ENCODE peak calls at places on chromosomes 2 and 18, in six cellular contexts. D is thoracic aorta, W is IMR-90, L is mucosa of descending colon, O is fibroblast of lung, T is heart right ventricle. S is an unnamed sample.

GRCh38 chr2:86372641-86373502 is 35.4 kb upstream of the REEP1 start:
- DNase-seq in D (no peak), W (peak; percentile 42), L (peak; percentile 37), O (peak; percentile 33), T (no peak), S (peak; percentile 59)

GRCh38 chr2:17648571-17648970 is 105.0 kb downstream of the SMC6 start:
- DNase-seq in D (no peak), W (no peak), L (no peak), O (no peak), T (no peak), S (no peak)

GRCh38 chr2:232611559-232612218 is 21.7 kb upstream of the EFHD1 start:
- DNase-seq in D (no peak), W (peak; percentile 54), L (peak; percentile 72), O (peak; percentile 63), T (peak; percentile 79), S (peak; percentile 68)

GRCh38 chr2:157657858-157658257 is 29.2 kb upstream of the ACVR1C start:
- DNase-seq in D (no peak), W (no peak), L (no peak), O (no peak), T (no peak), S (no peak)

GRCh38 chr2:37776487-37776886 is 105.0 kb upstream of the CDC42EP3 start:
- DNase-seq in D (peak; percentile 17), W (peak; percentile 93), L (no peak), O (peak; percentile 99), T (no peak), S (no peak)

GRCh38 chr18:24173997-24174396 is 35.1 kb downstream of the CABYR start:
- DNase-seq in D (no peak), W (no peak), L (no peak), O (no peak), T (no peak), S (no peak)

GRCh38 chr2:42764096-42764495 is at the start of gene OXER1:
- DNase-seq in D (no peak), W (no peak), L (no peak), O (no peak), T (no peak), S (peak; percentile 56)

GRCh38 chr2:23425886-23426283 is 40.9 kb downstream of the KLHL29 start:
- DNase-seq in D (no peak), W (peak; percentile 75), L (no peak), O (peak; percentile 46), T (no peak), S (no peak)

GRCh38 chr2:168432565-168433186 is 23.4 kb upstream of the CERS6 start:
- DNase-seq in D (no peak), W (no peak), L (no peak), O (no peak), T (no peak), S (no peak)

GRCh38 chr2:237324446-237325236 is 89.3 kb downstream of the COL6A3 start:
- DNase-seq in D (no peak), W (peak; percentile 85), L (no peak), O (peak; percentile 53), T (no peak), S (no peak)

GRCh38 chr2:127695491-127696472 is 5.5 kb upstream of the SFT2D3 start:
- DNase-seq in D (no peak), W (peak; percentile 40), L (peak; percentile 70), O (peak; percentile 59), T (peak; percentile 75), S (no peak)

GRCh38 chr2:240184198-240184590 is 43.7 kb upstream of the OTOS start:
- DNase-seq in D (no peak), W (no peak), L (no peak), O (no peak), T (no peak), S (no peak)

GRCh38 chr2:198657520-198658121 is 800.1 kb downstream of the SATB2 start:
- DNase-seq in D (no peak), W (peak; percentile 29), L (peak; percentile 32), O (peak; percentile 41), T (no peak), S (no peak)

GRCh38 chr2:191846787-191847620 is at the start of gene CAVIN2:
- DNase-seq in D (no peak), W (peak; percentile 90), L (peak; percentile 41), O (peak; percentile 72), T (peak; percentile 50), S (peak; percentile 25)

GRCh38 chr2:3041841-3042600 is 335.6 kb downstream of the EIPR1 start:
- DNase-seq in D (no peak), W (no peak), L (no peak), O (no peak), T (peak; percentile 80), S (no peak)

GRCh38 chr2:234960091-234961088 is 8.6 kb downstream of the SH3BP4 start:
- DNase-seq in D (no peak), W (no peak), L (no peak), O (peak; percentile 66), T (no peak), S (no peak)

GRCh38 chr2:148914463-148914862 is 39.4 kb downstream of the KIF5C start:
- DNase-seq in D (no peak), W (no peak), L (no peak), O (no peak), T (no peak), S (no peak)

GRCh38 chr2:191666733-191667132 is 11.2 kb upstream of the NABP1 start:
- DNase-seq in D (no peak), W (peak; percentile 85), L (no peak), O (peak; percentile 60), T (no peak), S (no peak)

GRCh38 chr18:11906926-11907874 is 917 bp downstream of the MPPE1 start:
- DNase-seq in D (no peak), W (no peak), L (no peak), O (no peak), T (no peak), S (no peak)

GRCh38 chr2:72147303-72147970 is at the start of gene CYP26B1:
- DNase-seq in D (no peak), W (no peak), L (no peak), O (no peak), T (no peak), S (no peak)

GRCh38 chr2:135473567-135473966 is 57.5 kb downstream of the ZRANB3 start:
- DNase-seq in D (no peak), W (peak; percentile 8), L (no peak), O (peak; percentile 6), T (no peak), S (no peak)

GRCh38 chr2:237403024-237403882 is 10.7 kb downstream of the COL6A3 start:
- DNase-seq in D (no peak), W (peak; percentile 80), L (no peak), O (peak; percentile 74), T (no peak), S (no peak)

GRCh38 chr2:230814616-230815015 is 50.1 kb upstream of the ITM2C start:
- DNase-seq in D (no peak), W (peak; percentile 47), L (no peak), O (no peak), T (no peak), S (no peak)
- H3K36me3 ChIP-seq in D (peaks cover 15% of the 10 kb centered on the region), W (peaks cover 39% of the 10 kb centered on the region), L (peaks cover 12% of the 10 kb centered on the region), O (peaks cover 20% of the 10 kb centered on the region), T (peaks cover 99% of the 10 kb centered on the region), S (no peaks in the 10 kb centered on the region)

GRCh38 chr2:219544567-219544966 is 739 bp downstream of the TMEM198 start:
- DNase-seq in D (no peak), W (no peak), L (no peak), O (no peak), T (no peak), S (no peak)
- H3K36me3 ChIP-seq in D (peaks cover 18% of the 10 kb centered on the region), W (peaks cover 20% of the 10 kb centered on the region), L (no peaks in the 10 kb centered on the region), O (peaks cover 11% of the 10 kb centered on the region), T (peaks cover 22% of the 10 kb centered on the region), S (no peaks in the 10 kb centered on the region)

DNA sequence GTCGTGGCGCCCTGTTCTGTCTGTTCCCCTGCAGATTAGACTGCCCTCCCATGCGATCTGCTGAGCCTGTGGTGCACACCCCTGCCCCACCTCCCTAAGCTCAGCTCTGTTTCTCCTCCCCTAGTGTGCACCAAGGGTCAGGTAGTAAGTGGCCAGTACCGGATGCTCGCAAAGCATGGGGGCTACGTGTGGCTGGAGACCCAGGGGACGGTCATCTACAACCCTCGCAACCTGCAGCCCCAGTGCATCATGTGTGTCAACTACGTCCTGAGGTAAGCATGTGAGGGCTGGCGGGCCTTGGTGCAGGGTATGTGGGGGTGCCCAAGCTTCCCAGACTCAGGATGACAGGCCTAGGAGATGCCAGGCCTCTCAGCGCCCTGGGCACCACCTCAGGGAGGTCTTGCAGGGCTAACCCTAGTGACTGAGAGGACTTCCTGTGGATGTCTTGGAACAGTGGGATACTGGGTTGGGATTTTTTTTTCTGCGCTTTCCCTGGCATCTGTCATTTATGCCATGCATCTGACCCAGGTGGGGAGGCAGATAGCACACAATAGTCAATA is 78.4 kb downstream of the EPAS1 start:
- DNase-seq in D (no peak), W (no peak), L (no peak), O (no peak), T (no peak), S (no peak)
- H3K36me3 ChIP-seq in D (peaks cover 74% of the 10 kb centered on the region), W (peaks cover 83% of the 10 kb centered on the region), L (peaks cover 3% of the 10 kb centered on the region), O (peaks cover 11% of the 10 kb centered on the region), T (peaks cover 100% of the 10 kb centered on the region), S (peaks cover 25% of the 10 kb centered on the region)

GRCh38 chr2:178491612-178492011 is 11.4 kb downstream of the PLEKHA3 start:
- DNase-seq in D (no peak), W (no peak), L (no peak), O (no peak), T (no peak), S (no peak)
- H3K36me3 ChIP-seq in D (peaks cover 24% of the 10 kb centered on the region), W (peaks cover 25% of the 10 kb centered on the region), L (no peaks in the 10 kb centered on the region), O (peaks cover 6% of the 10 kb centered on the region), T (peaks cover 96% of the 10 kb centered on the region), S (peaks cover 12% of the 10 kb centered on the region)

GRCh38 chr2:73839653-73840411 is 11.1 kb downstream of the STAMBP start:
- DNase-seq in D (no peak), W (peak; percentile 47), L (no peak), O (peak; percentile 30), T (no peak), S (no peak)
- H3K36me3 ChIP-seq in D (peaks cover 4% of the 10 kb centered on the region), W (peaks cover 14% of the 10 kb centered on the region), L (no peaks in the 10 kb centered on the region), O (peaks cover 1% of the 10 kb centered on the region), T (peaks cover 66% of the 10 kb centered on the region), S (peaks cover 2% of the 10 kb centered on the region)

S was measured in right lobe of liver.